ENCODE peak calls at places on chromosome 11, in seven cellular contexts. K is breast epithelium; H is ACHN; R is left ventricle myocardium inferior; I is activated CD8-positive, alpha-beta memory T cell treated with anti-CD3 and anti-CD28 coated beads for 24 hours; C is activated CD4-positive, alpha-beta T cell treated with anti-CD3 and anti-CD28 coated beads, Interleukin-2, amount 50 U/mL, for 1 hour; P is cardiac muscle cell. B is an unnamed sample.

GRCh38 chr11:72782081-72782920 is 11.5 kb downstream of the STARD10 start:
- DNase-seq in K (no peak), H (no peak), R (no peak), I (no peak), C (no peak), P (peak), B (no peak)

GRCh38 chr11:63598556-63598955 is 15.7 kb downstream of the PLAAT3 start:
- DNase-seq in K (no peak), H (no peak), R (no peak), I (no peak), C (no peak), P (no peak), B (no peak)

GRCh38 chr11:134888821-134889220 is 476.8 kb upstream of the B3GAT1 start:
- DNase-seq in K (no peak), H (no peak), R (no peak), I (no peak), C (no peak), P (no peak), B (no peak)

GRCh38 chr11:73636249-73636648 is 10.1 kb upstream of the PLEKHB1 start:
- DNase-seq in K (no peak), H (no peak), R (no peak), I (no peak), C (no peak), P (no peak), B (no peak)

GRCh38 chr11:47387944-47388696 is 9.8 kb upstream of the SPI1 start:
- DNase-seq in K (no peak), H (no peak), R (no peak), I (no peak), C (no peak), P (no peak), B (no peak)

GRCh38 chr11:70104419-70104818 is 26.3 kb downstream of the ANO1 start:
- DNase-seq in K (no peak), H (no peak), R (no peak), I (no peak), C (no peak), P (no peak), B (peak)

GRCh38 chr11:78110351-78110750 is 29.1 kb downstream of the ALG8 start:
- DNase-seq in K (no peak), H (no peak), R (no peak), I (no peak), C (no peak), P (no peak), B (no peak)

GRCh38 chr11:111983187-111983986 is 41.8 kb upstream of the DLAT start:
- DNase-seq in K (no peak), H (no peak), R (no peak), I (no peak), C (no peak), P (peak), B (no peak)

GRCh38 chr11:68664906-68665305 is 19.4 kb upstream of the GAL start:
- DNase-seq in K (no peak), H (no peak), R (no peak), I (no peak), C (no peak), P (no peak), B (no peak)